ENCODE peak calls at places on chromosomes 13 and 19, in four cellular contexts. G is H1, S is K562, J is GM12878. Y is an unnamed sample.
A peak's percentile ranks its signal among the peaks of the same experiment; 100 is the strongest.

GRCh38 chr19:38079926-38080380 is 144.1 kb downstream of the DPF1 start:
- DNase-seq in J (peak; percentile 77), S (no peak), G (no peak), Y (no peak)

GRCh38 chr19:10092648-10093294 is 6.7 kb downstream of the SHFL start:
- DNase-seq in G (no peak), J (no peak), S (no peak), Y (no peak)

GRCh38 chr13:50450279-50450678 is 393.2 kb downstream of the DLEU7 start:
- DNase-seq in J (no peak), G (no peak), S (no peak), Y (no peak)

GRCh38 chr13:26051231-26052135 is at the start of gene SHISA2:
- DNase-seq in J (no peak), S (no peak), G (peak; percentile 79), Y (no peak)

GRCh38 chr13:32734511-32734910 is 148.3 kb downstream of the PDS5B start:
- DNase-seq in S (peak; percentile 5), J (no peak), G (no peak), Y (no peak)

GRCh38 chr13:60379837-60380236 is 17.2 kb upstream of the TDRD3 start:
- DNase-seq in J (no peak), S (no peak), G (no peak), Y (no peak)

GRCh38 chr19:7381073-7381390 is 32.3 kb downstream of the ARHGEF18 start:
- DNase-seq in J (no peak), S (no peak), G (peak; percentile 48), Y (no peak)

GRCh38 chr13:44237276-44237767 is 136.3 kb upstream of the SERP2 start:
- DNase-seq in S (no peak), J (peak; percentile 19), G (no peak), Y (no peak)

GRCh38 chr13:81639984-81640582 is 1299.2 kb upstream of the SPRY2 start:
- DNase-seq in S (peak; percentile 0), G (peak; percentile 61), J (no peak), Y (peak; percentile 0)

DNA sequence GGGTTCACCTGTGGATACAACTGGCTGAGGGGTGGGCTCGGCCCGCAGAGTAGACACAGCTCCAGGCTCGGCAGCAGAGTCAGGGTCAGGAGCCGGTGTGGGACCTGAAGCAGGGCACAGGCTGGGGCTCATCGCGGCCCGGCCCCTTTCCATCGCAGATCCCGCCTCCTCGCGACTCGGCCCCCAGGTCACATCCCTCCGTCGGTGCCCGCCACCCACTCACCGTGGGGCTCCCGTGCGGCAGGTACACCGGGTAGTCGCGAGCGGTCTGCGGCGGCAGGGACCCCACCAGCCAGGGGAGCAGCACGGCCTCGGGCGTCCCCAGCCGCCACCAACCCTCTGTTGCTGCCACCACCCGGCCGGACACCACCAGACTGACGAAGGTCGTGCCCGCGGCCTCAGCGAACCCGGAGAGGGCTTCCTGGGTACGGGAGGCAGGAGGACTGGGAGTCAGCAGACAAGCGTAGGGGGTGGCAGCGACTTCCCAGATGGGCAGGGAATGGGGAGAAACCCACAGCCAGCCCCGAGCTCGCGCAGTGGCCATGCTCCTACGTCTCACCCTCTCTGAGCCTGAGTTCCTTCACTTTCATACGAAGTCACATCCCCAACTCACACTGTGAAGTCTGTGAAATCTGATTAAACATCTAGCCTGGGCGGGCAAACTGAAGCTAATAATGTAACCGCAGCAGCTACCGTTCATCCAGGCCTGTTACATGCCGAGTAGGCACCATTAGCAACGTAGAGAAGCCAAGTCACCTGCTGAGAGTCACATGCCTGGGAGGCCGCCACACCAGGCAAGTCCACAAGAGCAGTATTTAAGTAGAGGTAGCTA is 3.7 kb downstream of the FUZ start:
- DNase-seq in S (no peak), G (peak; percentile 82), J (no peak), Y (no peak)
- TF ChIP-seq CTCF in S (no peak), G (no peak), J (no peak), Y (no peak)

DNA sequence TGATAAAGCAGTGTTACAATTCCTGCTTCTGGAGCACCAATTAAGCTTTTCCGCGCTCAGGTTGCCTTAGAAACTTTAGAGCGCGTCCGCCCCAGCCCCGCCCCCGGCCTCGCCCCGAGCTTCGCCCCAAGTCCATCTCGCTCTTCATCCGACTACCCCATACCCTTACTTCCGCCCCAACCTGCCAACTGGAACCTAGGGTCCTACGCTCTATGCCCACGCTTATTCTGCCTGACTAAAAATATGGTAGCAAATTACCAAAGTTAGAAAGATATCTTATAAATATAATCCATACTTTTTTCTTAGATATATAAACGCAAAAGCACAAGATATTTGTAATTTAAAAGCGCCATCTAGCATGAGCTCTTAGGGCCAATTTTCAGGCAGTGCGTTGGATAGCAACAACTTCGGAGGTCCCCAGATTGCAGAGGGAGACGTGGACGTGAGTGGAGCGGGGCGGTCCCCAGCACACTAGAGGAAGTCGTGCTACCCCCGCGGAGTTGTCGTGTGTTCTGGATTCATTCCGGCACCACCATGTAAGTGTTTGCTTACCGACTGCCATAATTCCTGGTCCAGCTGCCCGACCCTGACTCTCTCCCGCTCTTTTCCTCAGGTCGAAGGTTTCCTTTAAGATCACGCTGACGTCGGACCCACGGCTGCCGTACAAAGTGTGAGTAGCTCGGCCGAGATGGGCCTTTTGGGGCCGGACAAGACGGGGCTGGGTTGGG is at the start of gene UFM1:
- DNase-seq in J (peak; percentile 86), S (peak; percentile 86), G (peak; percentile 79), Y (peak; percentile 93)
- TF ChIP-seq EGR1 in J (no peak), S (no peak), G (no peak), Y (no peak)

GRCh38 chr13:56752630-56753029 is 388.1 kb upstream of the PRR20A start:
- DNase-seq in J (no peak), S (no peak), G (no peak), Y (no peak)

DNA sequence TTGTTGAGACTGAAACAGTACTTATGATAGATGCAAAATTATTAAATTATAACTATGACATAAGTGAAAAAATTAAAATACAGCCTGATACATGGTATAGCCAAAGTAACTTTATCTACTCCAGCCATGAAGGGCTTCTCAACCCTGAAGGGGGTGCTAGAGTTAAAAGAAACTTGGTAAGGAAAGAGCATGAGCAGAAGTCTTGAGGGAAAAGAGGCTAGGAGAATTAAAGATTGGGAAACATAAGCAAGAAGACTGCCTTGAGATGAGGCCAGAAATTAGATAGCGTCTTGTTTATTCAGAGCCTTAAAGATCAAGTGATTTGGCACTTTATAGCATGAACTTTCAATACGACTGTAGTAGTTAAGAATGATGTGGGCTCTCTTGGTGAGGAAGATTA is 385.5 kb upstream of the PRR20A start:
- DNase-seq in G (no peak), S (no peak), J (no peak), Y (no peak)
- TF ChIP-seq CTCF in G (peak; percentile 35), S (no peak), J (no peak), Y (no peak)

DNA sequence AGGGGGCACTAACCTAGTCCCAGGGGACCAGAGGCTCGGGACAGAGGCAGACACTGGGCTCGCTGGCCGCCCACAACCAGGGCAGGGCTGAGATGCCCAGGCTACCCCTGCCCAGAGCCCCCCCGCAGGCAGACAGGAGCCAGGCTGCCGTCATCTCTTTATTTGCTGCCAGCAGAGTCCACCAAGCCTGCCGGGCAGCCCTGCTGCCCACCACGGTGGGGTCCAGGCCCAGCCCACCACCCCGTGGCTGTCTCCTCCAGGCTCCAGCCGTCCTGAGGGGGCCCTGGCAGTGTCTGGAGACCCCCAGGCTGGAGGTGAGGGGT is 5.0 kb downstream of the TEKTIP1 start:
- DNase-seq in J (no peak), G (no peak), S (no peak), Y (no peak)
- TF ChIP-seq EGR1 in J (no peak), G (no peak), S (no peak), Y (no peak)

GRCh38 chr19:15453091-15453498 is 3.3 kb upstream of the WIZ start:
- DNase-seq in J (no peak), S (no peak), G (no peak), Y (no peak)
- TF ChIP-seq CTCF in J (no peak), S (no peak), G (peak; percentile 16), Y (no peak)

GRCh38 chr13:102825921-102826706 is 19.7 kb upstream of the ERCC5 start:
- DNase-seq in G (no peak), J (no peak), S (no peak), Y (no peak)
- TF ChIP-seq EGR1 in G (no peak), J (no peak), S (no peak), Y (no peak)

DNA sequence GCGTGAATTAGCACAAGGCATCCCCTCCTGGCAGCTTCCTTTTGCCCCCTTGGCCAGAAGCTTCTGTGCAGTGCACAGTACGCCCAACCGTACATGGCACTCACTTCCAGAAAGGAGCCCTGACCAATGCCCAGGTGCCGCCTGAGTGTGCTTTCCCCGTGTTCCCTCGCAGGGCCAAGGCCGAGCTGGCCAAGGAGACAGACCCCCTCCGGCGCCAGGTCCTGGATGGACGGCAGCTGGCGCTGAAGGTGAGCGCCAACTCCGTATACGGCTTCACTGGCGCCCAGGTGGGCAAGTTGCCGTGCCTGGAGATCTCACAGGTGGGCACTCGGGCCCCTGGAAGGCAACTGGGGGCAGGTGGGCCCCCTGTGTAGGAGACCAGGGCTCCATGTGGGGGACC is 9.4 kb upstream of the SPIB start:
- DNase-seq in G (no peak), J (no peak), S (no peak), Y (no peak)
- TF ChIP-seq CTCF in G (no peak), J (no peak), S (no peak), Y (no peak)

GRCh38 chr13:29858667-29859066 is 8.2 kb upstream of the UBL3 start:
- DNase-seq in G (no peak), S (no peak), J (no peak), Y (no peak)
- TF ChIP-seq EGR1 in G (no peak), S (no peak), J (no peak), Y (no peak)

GRCh38 chr19:8831373-8831772 is 731 bp downstream of the ZNF558 start:
- DNase-seq in G (no peak), S (no peak), J (no peak), Y (no peak)

GRCh38 chr19:8835877-8836276 is 3.7 kb downstream of the MBD3L1 start:
- DNase-seq in J (no peak), G (no peak), S (no peak), Y (no peak)

GRCh38 chr19:8835446-8835845 is 3.3 kb downstream of the MBD3L1 start:
- DNase-seq in G (no peak), J (no peak), S (no peak), Y (no peak)

GRCh38 chr19:8831832-8832131 is 322 bp downstream of the ZNF558 start:
- DNase-seq in G (peak; percentile 42), S (no peak), J (no peak), Y (no peak)

GRCh38 chr19:8832132-8833021 is at the start of the genes MBD3L1 and ZNF558:
- DNase-seq in G (peak; percentile 80), J (peak; percentile 40), S (peak; percentile 99), Y (peak; percentile 93)
- TF ChIP-seq CTCF in G (no peak), J (no peak), S (peak; percentile 41), Y (no peak)